ENCODE peak calls at places on chromosomes 12 and 14, in four cellular contexts. D, I, B and K are unnamed samples.

GRCh38 chr12:27462151-27462694 is 15.7 kb downstream of the SMCO2 start:
- DNase-seq in D (no peak), I (peak; percentile 16), B (peak; percentile 87), K (no peak)

GRCh38 chr12:125873031-125873430 is 807.8 kb downstream of the AACS start:
- DNase-seq in I (no peak), B (no peak), D (no peak), K (no peak)

GRCh38 chr12:108063192-108063591 is 65.9 kb upstream of the WSCD2 start:
- DNase-seq in I (peak; percentile 6), D (no peak), B (no peak), K (no peak)

GRCh38 chr12:28780096-28780495 is 369.0 kb upstream of the FAR2 start:
- DNase-seq in D (no peak), I (peak; percentile 88), B (peak; percentile 81), K (no peak)

GRCh38 chr12:80213246-80213645 is 113.9 kb downstream of the OTOGL start:
- DNase-seq in D (no peak), B (no peak), I (no peak), K (no peak)

GRCh38 chr14:26984318-26985177 is 386.7 kb upstream of the NOVA1 start:
- DNase-seq in D (no peak), B (peak; percentile 31), I (peak; percentile 77), K (no peak)

GRCh38 chr14:99757331-99758070 is 35.7 kb upstream of the EML1 start:
- DNase-seq in D (no peak), I (peak; percentile 82), B (peak; percentile 99), K (no peak)

GRCh38 chr12:6241495-6241894 is 41.3 kb downstream of the CD9 start:
- DNase-seq in I (no peak), D (no peak), B (no peak), K (no peak)

GRCh38 chr12:83827193-83827592 is 1085.4 kb downstream of the SLC6A15 start:
- DNase-seq in I (no peak), D (no peak), B (no peak), K (no peak)

GRCh38 chr14:72619071-72619710 is 274.7 kb downstream of the DPF3 start:
- DNase-seq in D (no peak), B (no peak), I (no peak), K (no peak)

GRCh38 chr14:54881235-54881760 is 21.3 kb downstream of the GCH1 start:
- DNase-seq in D (peak; percentile 67), B (peak; percentile 46), I (no peak), K (no peak)

GRCh38 chr14:64303471-64303917 is 9.3 kb upstream of the ESR2 start:
- DNase-seq in I (peak; percentile 64), D (peak; percentile 10), B (peak; percentile 68), K (no peak)

GRCh38 chr12:26128180-26128579 is 3.3 kb upstream of the BHLHE41 start:
- DNase-seq in D (no peak), B (no peak), I (no peak), K (no peak)

DNA sequence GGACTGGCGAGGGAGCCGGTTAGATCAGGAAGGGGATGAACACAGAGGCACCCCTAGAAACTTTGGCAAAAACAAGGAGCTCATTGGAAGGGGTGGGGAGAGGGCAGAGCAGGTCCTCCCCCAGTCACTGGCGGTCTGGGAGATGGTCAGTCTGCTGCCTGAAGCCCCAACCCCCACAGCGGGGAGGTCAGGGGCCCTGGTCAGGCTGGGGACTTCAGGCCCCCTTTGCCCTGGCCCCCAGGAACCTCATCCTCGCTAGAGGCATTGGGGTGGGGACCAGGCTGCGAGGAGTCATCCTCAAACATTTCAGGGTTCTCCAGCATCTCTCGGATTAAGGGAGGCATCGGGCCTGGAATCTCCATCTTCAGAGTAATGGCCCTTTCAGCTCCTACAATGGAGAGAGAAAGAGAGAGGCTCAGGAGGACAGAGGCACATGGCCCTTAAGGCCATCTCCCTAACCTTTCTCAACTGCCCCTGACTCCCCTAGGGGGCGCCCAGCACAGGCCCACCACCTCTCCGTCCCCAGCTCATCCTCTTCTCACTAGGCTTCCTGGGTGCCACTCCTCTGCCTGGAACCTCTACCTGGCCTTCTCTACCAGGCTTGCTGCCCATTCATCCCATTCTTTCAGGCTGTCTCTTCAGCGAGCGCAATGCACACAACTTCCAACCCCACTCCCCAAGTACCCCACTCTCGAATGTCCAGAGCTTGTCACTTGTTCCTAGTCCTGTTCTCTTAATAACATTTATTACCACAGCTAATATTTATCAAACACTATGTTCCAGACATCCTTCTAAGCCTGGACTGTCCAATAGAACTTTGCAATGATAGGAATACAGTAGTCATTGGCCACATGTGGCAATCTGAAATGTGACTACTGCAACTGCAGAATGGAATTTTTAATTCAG is 4.7 kb upstream of the ITGB7 start:
- DNase-seq in I (peak; percentile 48), D (no peak), B (no peak), K (no peak)
- H3K4me1 ChIP-seq in I (peaks cover 5% of the 10 kb centered on the region), D (peaks cover 32% of the 10 kb centered on the region), B (peaks cover 7% of the 10 kb centered on the region), K (peaks cover 43% of the 10 kb centered on the region)

GRCh38 chr12:2352203-2352602 is 299.4 kb downstream of the CACNA1C start:
- DNase-seq in B (no peak), I (no peak), D (no peak), K (no peak)
- H3K4me1 ChIP-seq in B (peaks cover 15% of the 10 kb centered on the region), I (no peaks in the 10 kb centered on the region), D (no peaks in the 10 kb centered on the region), K (no peaks in the 10 kb centered on the region)

GRCh38 chr12:109873653-109874052 is 6.7 kb downstream of the GLTP start:
- DNase-seq in B (peak; percentile 42), D (no peak), I (no peak), K (no peak)
- H3K4me1 ChIP-seq in B (peaks cover under 1% of the 10 kb centered on the region), D (peaks cover 9% of the 10 kb centered on the region), I (peaks cover 6% of the 10 kb centered on the region), K (no peaks in the 10 kb centered on the region)

GRCh38 chr12:114665411-114666181 is 18.4 kb downstream of the TBX3 start:
- DNase-seq in D (no peak), I (no peak), B (no peak), K (no peak)
- H3K4me1 ChIP-seq in D (no peaks in the 10 kb centered on the region), I (peaks cover 34% of the 10 kb centered on the region), B (peaks cover 2% of the 10 kb centered on the region), K (no peaks in the 10 kb centered on the region)